ENCODE peak calls at places on chromosome 16, in five cellular contexts. Y, W, K, J and G are unnamed samples.

GRCh38 chr16:48860341-48860740 is 250.4 kb upstream of the N4BP1 start:
- DNase-seq in Y (no peak), W (no peak), K (no peak), J (no peak), G (no peak)

GRCh38 chr16:50847166-50847565 is 105.3 kb downstream of the CYLD start:
- DNase-seq in K (no peak), Y (no peak), J (no peak), W (no peak), G (no peak)

GRCh38 chr16:56860226-56861020 is 4.6 kb upstream of the SLC12A3 start:
- DNase-seq in W (no peak), J (no peak), Y (no peak), K (no peak), G (no peak)

GRCh38 chr16:60329110-60329509 is 1595.0 kb upstream of the GOT2 start:
- DNase-seq in J (no peak), Y (no peak), K (no peak), W (no peak), G (no peak)

GRCh38 chr16:46568472-46569230 is 52.5 kb downstream of the SHCBP1 start:
- DNase-seq in K (no peak), Y (no peak), J (no peak), W (no peak), G (no peak)

GRCh38 chr16:78786635-78787034 is 687.2 kb downstream of the WWOX start:
- DNase-seq in W (no peak), J (no peak), Y (no peak), K (no peak), G (no peak)

GRCh38 chr16:79444522-79445040 is 156.0 kb downstream of the MAF start:
- DNase-seq in J (no peak), K (no peak), Y (no peak), W (no peak), G (no peak)

GRCh38 chr16:66409156-66409555 is 17.9 kb upstream of the BEAN1 start:
- DNase-seq in Y (peak), J (peak), W (no peak), K (peak), G (no peak)

GRCh38 chr16:24609740-24610420 is 70.5 kb downstream of the RBBP6 start:
- DNase-seq in K (no peak), J (peak), Y (peak), W (peak), G (peak)

GRCh38 chr16:49014300-49015188 is 267.1 kb downstream of the CBLN1 start:
- DNase-seq in W (no peak), Y (no peak), J (no peak), K (no peak), G (no peak)

GRCh38 chr16:50857881-50858280 is 116.0 kb downstream of the CYLD start:
- DNase-seq in J (no peak), K (no peak), Y (no peak), W (no peak), G (no peak)

GRCh38 chr16:72976047-72976746 is 71.7 kb downstream of the ZFHX3 start:
- DNase-seq in Y (no peak), J (no peak), W (no peak), K (no peak), G (no peak)

GRCh38 chr16:29943846-29944669 is 17.8 kb upstream of the TMEM219 start:
- DNase-seq in Y (peak), W (peak), K (peak), J (peak), G (peak)

GRCh38 chr16:8581923-8582580 is 8.3 kb downstream of the TMEM114 start:
- DNase-seq in K (no peak), W (no peak), Y (no peak), J (no peak), G (no peak)

GRCh38 chr16:10520869-10521578 is 59.4 kb downstream of the EMP2 start:
- DNase-seq in W (no peak), K (no peak), Y (no peak), J (no peak), G (no peak)

GRCh38 chr16:83701494-83701893 is 106.3 kb upstream of the HSBP1 start:
- DNase-seq in Y (peak), W (peak), K (no peak), J (peak), G (peak)

GRCh38 chr16:68387301-68387700 is 61.0 kb downstream of the SMPD3 start:
- DNase-seq in W (peak), K (no peak), J (no peak), Y (no peak), G (no peak)

GRCh38 chr16:80150978-80151705 is 389.7 kb upstream of the DYNLRB2 start:
- DNase-seq in K (no peak), W (no peak), J (peak), Y (peak), G (peak)

GRCh38 chr16:51056331-51056730 is 94.7 kb downstream of the SALL1 start:
- DNase-seq in J (no peak), K (no peak), Y (peak), W (no peak), G (no peak)

GRCh38 chr16:72848759-72849664 is 198.9 kb downstream of the ZFHX3 start:
- DNase-seq in Y (peak), K (peak), J (peak), W (peak), G (peak)

GRCh38 chr16:78871241-78871640 is 729.3 kb downstream of the MAF start:
- DNase-seq in Y (no peak), J (no peak), W (no peak), K (no peak), G (no peak)

GRCh38 chr16:77276686-77277085 is 77.5 kb downstream of the SYCE1L start:
- DNase-seq in J (no peak), W (no peak), Y (no peak), K (no peak), G (no peak)

GRCh38 chr16:86118467-86119307 is 219.7 kb downstream of the IRF8 start:
- DNase-seq in Y (peak), W (no peak), J (peak), K (no peak), G (no peak)

GRCh38 chr16:89576173-89577054 is 856 bp downstream of the CPNE7 start:
- DNase-seq in J (no peak), Y (no peak), K (peak), W (peak), G (no peak)

GRCh38 chr16:50838165-50838564 is 96.3 kb downstream of the CYLD start:
- DNase-seq in J (no peak), W (no peak), Y (no peak), K (no peak), G (no peak)

GRCh38 chr16:31703526-31704128 is 170.0 kb upstream of the ZNF267 start:
- DNase-seq in W (no peak), J (no peak), K (no peak), Y (no peak), G (peak)

GRCh38 chr16:87389245-87389644 is 2.9 kb upstream of the MAP1LC3B start:
- DNase-seq in K (no peak), W (no peak), J (no peak), Y (no peak), G (no peak)

GRCh38 chr16:86676216-86676800 is 98.0 kb downstream of the FOXL1 start:
- DNase-seq in K (no peak), W (no peak), J (peak), Y (peak), G (peak)

GRCh38 chr16:85536073-85536410 is 77.1 kb upstream of the GSE1 start:
- DNase-seq in J (no peak), K (no peak), W (no peak), Y (peak), G (no peak)

GRCh38 chr16:46929378-46930332 is 43.8 kb downstream of the DNAJA2 start:
- DNase-seq in J (peak), Y (peak), W (peak), K (no peak), G (peak)

GRCh38 chr16:87314990-87315420 is 2.2 kb downstream of the C16orf95 start:
- DNase-seq in W (no peak), K (no peak), J (no peak), Y (no peak), G (peak)

GRCh38 chr16:27269300-27270150 is 953 bp upstream of the NSMCE1 start:
- DNase-seq in K (no peak), Y (no peak), W (no peak), J (no peak), G (no peak)

GRCh38 chr16:73171380-73171779 is 123.5 kb upstream of the ZFHX3 start:
- DNase-seq in W (no peak), J (no peak), Y (no peak), K (no peak), G (no peak)

GRCh38 chr16:7324306-7324705 is 8.3 kb upstream of the RBFOX1 start:
- DNase-seq in Y (no peak), J (no peak), W (peak), K (no peak), G (no peak)
- H2AFZ ChIP-seq in Y (no peak), J (no peak), W (no peak), K (no peak), G (no peak)

GRCh38 chr16:12802048-12802447 is 1.6 kb downstream of the CPPED1 start:
- DNase-seq in J (no peak), W (no peak), K (peak), Y (no peak), G (peak)
- H3K4me3 ChIP-seq in J (no peak), W (no peak), K (peak), Y (peak), G (peak)

GRCh38 chr16:1964046-1964505 is 550 bp downstream of the RPS2 start:
- DNase-seq in K (no peak), J (no peak), W (peak), Y (peak), G (peak)

GRCh38 chr16:1961651-1962067 is 2.3 kb downstream of the NDUFB10 start:
- DNase-seq in J (no peak), K (no peak), W (no peak), Y (peak), G (peak)

GRCh38 chr16:1966460-1966859 is at the start of gene RNF151:
- DNase-seq in W (no peak), K (no peak), Y (no peak), J (no peak), G (peak)

GRCh38 chr16:1965610-1966009 is 984 bp upstream of the RPS2 start:
- DNase-seq in K (no peak), Y (no peak), W (no peak), J (no peak), G (peak)

DNA sequence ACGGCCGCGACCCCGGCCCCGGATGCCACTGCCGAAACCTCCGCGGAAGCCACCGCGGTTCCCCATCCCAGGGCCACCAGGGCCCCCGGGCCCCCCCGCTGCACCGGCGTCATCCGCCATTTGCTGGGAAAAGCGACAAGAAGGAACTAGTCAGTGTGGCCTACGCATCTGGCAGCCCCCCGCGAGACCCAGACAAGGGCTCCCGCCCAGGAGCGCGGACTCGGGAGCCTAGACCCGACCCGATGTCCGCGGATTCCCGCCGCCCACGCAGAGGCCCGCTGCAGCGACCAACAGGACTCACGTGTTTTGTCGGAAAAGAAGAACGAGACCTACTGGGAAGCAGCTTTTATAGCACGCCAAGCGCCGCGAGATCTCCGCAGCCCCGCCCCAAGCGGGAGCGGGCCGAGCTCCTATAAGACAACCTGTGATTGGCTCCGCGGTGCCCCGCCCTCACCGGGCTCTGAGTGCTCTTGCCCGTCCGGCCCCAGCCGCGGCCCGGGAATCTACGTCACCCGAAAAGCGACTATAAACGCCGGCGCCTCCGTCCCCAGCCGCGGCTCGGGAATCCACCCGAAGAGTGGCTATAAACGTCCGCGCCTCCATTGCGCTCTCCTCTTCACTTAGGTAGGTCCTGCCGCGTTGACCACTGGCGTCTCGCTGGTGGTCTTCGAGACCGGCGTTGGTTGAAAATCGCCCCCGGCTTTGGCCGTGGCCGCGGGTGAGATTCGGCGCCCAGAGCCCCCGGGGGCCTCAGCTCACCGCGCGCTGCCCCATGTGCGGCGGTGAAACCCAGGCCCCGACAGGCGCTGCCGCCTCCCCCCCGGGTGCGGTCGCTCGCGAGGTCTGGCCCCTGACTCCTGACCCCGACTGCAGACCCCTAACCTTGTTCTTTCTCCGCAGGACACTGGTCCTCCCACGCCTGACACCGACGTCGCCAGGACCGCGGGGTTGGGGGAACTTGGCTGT is at the start of gene RPS2:
- DNase-seq in K (peak), Y (peak), W (peak), J (peak), G (peak)
- H2AFZ ChIP-seq in K (peak), Y (peak), W (peak), J (peak), G (peak)

GRCh38 chr16:64225696-64226095 is 896.2 kb downstream of the CDH11 start:
- DNase-seq in W (no peak), J (peak), Y (peak), K (no peak), G (no peak)
- H3K4me3 ChIP-seq in W (no peak), J (no peak), Y (no peak), K (no peak), G (no peak)

DNA sequence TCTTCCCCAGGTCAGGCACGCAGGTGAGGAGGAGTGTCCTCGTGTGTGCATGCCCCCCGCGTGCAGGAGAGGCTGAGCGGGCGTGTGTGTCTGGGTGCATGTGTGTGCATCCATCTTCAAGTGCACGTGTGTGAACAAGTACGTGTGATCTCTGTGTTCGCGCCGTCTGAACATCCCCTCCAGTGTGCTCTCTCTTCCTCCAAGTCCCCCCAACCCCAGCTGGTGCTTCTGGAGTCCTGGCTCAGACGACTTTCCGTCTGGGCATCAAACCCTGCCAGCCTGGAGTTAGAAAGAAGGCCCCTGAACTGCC is 2.7 kb upstream of the ZG16B start:
- DNase-seq in Y (no peak), W (no peak), J (no peak), K (no peak), G (peak)
- H2AFZ ChIP-seq in Y (no peak), W (no peak), J (no peak), K (no peak), G (no peak)